ENCODE peak calls at places on chromosomes 5 and 9, in eight cellular contexts. W, Z, J, D, O, A, B and H are unnamed samples.

GRCh38 chr5:139711067-139711851 is 63.1 kb downstream of the CXXC5 start:
- DNase-seq in Z (peak), B (no peak), W (peak), A (no peak), D (no peak), O (no peak), J (no peak), H (peak)

GRCh38 chr9:125433461-125434001 is 171.9 kb downstream of the GAPVD1 start:
- DNase-seq in B (peak), J (no peak), W (peak), Z (no peak), A (no peak), D (no peak), O (no peak), H (no peak)

GRCh38 chr9:5631021-5631420 is 2.1 kb downstream of the RIC1 start:
- DNase-seq in B (no peak), J (no peak), W (no peak), D (no peak), A (no peak), O (no peak), Z (no peak), H (no peak)

GRCh38 chr5:34905564-34905963 is 9.7 kb downstream of the RAD1 start:
- DNase-seq in D (peak), Z (no peak), O (no peak), A (no peak), W (no peak), B (no peak), J (no peak), H (no peak)

GRCh38 chr5:65790371-65791163 is 68.6 kb downstream of the NLN start:
- DNase-seq in A (no peak), W (no peak), O (no peak), B (no peak), D (no peak), J (no peak), Z (no peak), H (no peak)

GRCh38 chr5:123752576-123752975 is 240.6 kb downstream of the CSNK1G3 start:
- DNase-seq in B (no peak), J (no peak), D (peak), O (peak), Z (peak), W (no peak), A (no peak), H (no peak)

GRCh38 chr5:69528015-69528414 is 32.0 kb upstream of the GTF2H2C start:
- DNase-seq in O (no peak), W (no peak), A (no peak), J (no peak), D (no peak), Z (no peak), B (no peak), H (no peak)

GRCh38 chr9:2570615-2571479 is 50.7 kb upstream of the VLDLR start:
- DNase-seq in Z (peak), D (peak), O (peak), B (peak), W (peak), A (peak), J (no peak), H (no peak)

GRCh38 chr9:81635526-81636279 is 53.6 kb downstream of the TLE1 start:
- DNase-seq in J (no peak), Z (no peak), W (no peak), B (no peak), D (no peak), O (no peak), A (no peak), H (no peak)

GRCh38 chr5:17185776-17186175 is 31.7 kb upstream of the BASP1 start:
- DNase-seq in A (peak), J (no peak), O (peak), W (no peak), D (peak), Z (no peak), B (peak), H (no peak)